ENCODE peak calls at places on chromosome 13, in seven cellular contexts. Q, P, U, B, V, M and L are unnamed samples.

GRCh38 chr13:35891973-35892441 is 239.2 kb downstream of the DCLK1 start:
- DNase-seq in Q (no peak), U (no peak), M (no peak), P (no peak), B (no peak), V (no peak), L (no peak)

GRCh38 chr13:105334211-105334610 is 1201.3 kb downstream of the EFNB2 start:
- DNase-seq in B (no peak), P (no peak), U (no peak), V (no peak), Q (no peak), M (no peak), L (no peak)

GRCh38 chr13:64423467-64423866 is 2806.7 kb downstream of the PCDH9 start:
- DNase-seq in M (no peak), Q (no peak), B (no peak), U (no peak), P (no peak), V (no peak), L (no peak)

GRCh38 chr13:39189778-39190177 is 151.5 kb downstream of the NHLRC3 start:
- DNase-seq in V (no peak), U (peak), P (no peak), M (no peak), Q (no peak), B (no peak), L (no peak)

GRCh38 chr13:103895835-103896520 is 829.8 kb upstream of the SLC10A2 start:
- DNase-seq in U (no peak), Q (no peak), V (no peak), P (no peak), M (no peak), B (no peak), L (no peak)

GRCh38 chr13:24605923-24606372 is 74.3 kb upstream of the ATP12A start:
- DNase-seq in V (peak), Q (no peak), U (peak), B (no peak), M (no peak), P (no peak), L (no peak)

GRCh38 chr13:112170823-112171569 is 104.0 kb downstream of the SOX1 start:
- DNase-seq in B (no peak), V (no peak), Q (no peak), U (no peak), M (no peak), P (no peak), L (no peak)

GRCh38 chr13:51681037-51681678 is 96.9 kb downstream of the WDFY2 start:
- DNase-seq in B (no peak), P (no peak), U (no peak), V (no peak), M (no peak), Q (no peak), L (no peak)

GRCh38 chr13:31638577-31638976 is 100.7 kb upstream of the RXFP2 start:
- DNase-seq in U (no peak), M (no peak), B (no peak), P (no peak), Q (no peak), V (no peak), L (no peak)

GRCh38 chr13:64928704-64929499 is 2301.2 kb downstream of the PCDH9 start:
- DNase-seq in P (no peak), B (no peak), V (no peak), Q (no peak), M (no peak), U (peak), L (no peak)

GRCh38 chr13:20182231-20182846 is 10.4 kb downstream of the GJB2 start:
- DNase-seq in V (peak), B (no peak), P (no peak), U (peak), Q (peak), M (no peak), L (no peak)

GRCh38 chr13:44307255-44307654 is 66.4 kb upstream of the SERP2 start:
- DNase-seq in Q (no peak), M (no peak), U (no peak), V (no peak), B (no peak), P (no peak), L (no peak)

GRCh38 chr13:78758549-78758948 is 99.6 kb upstream of the OBI1 start:
- DNase-seq in U (peak), Q (no peak), B (no peak), V (no peak), P (no peak), M (no peak), L (no peak)

GRCh38 chr13:67267136-67267535 is 37.0 kb upstream of the PCDH9 start:
- DNase-seq in B (no peak), M (no peak), P (no peak), U (no peak), V (no peak), Q (no peak), L (no peak)

GRCh38 chr13:111897846-111898215 is 169.1 kb upstream of the SOX1 start:
- DNase-seq in U (no peak), V (no peak), M (no peak), Q (no peak), B (no peak), P (no peak), L (no peak)

GRCh38 chr13:75153834-75154233 is 328.1 kb downstream of the TBC1D4 start:
- DNase-seq in P (no peak), M (no peak), B (no peak), U (no peak), V (no peak), Q (no peak), L (no peak)

GRCh38 chr13:25310891-25311290 is 9.5 kb downstream of the NUP58 start:
- DNase-seq in V (no peak), Q (no peak), M (no peak), P (no peak), U (no peak), B (no peak), L (no peak)

GRCh38 chr13:100673831-100674362 is 698 bp downstream of the TMTC4 start:
- DNase-seq in P (no peak), M (no peak), Q (peak), B (no peak), U (peak), V (peak), L (peak)

GRCh38 chr13:100491164-100491847 is 97.3 kb downstream of the GGACT start:
- DNase-seq in V (no peak), P (no peak), M (no peak), Q (no peak), B (no peak), U (no peak), L (no peak)

GRCh38 chr13:102291587-102292218 is 110.1 kb downstream of the FGF14 start:
- DNase-seq in M (no peak), V (no peak), P (no peak), U (peak), B (no peak), Q (no peak), L (no peak)

GRCh38 chr13:102295316-102296048 is 106.4 kb downstream of the FGF14 start:
- DNase-seq in Q (no peak), U (no peak), M (no peak), B (no peak), P (no peak), V (no peak), L (no peak)

GRCh38 chr13:102289606-102290005 is 112.2 kb downstream of the FGF14 start:
- DNase-seq in U (no peak), P (no peak), M (no peak), V (no peak), B (no peak), Q (no peak), L (no peak)

GRCh38 chr13:102294407-102295018 is 107.3 kb downstream of the FGF14 start:
- DNase-seq in B (no peak), V (no peak), U (no peak), M (no peak), P (no peak), Q (no peak), L (no peak)

GRCh38 chr13:102293723-102294122 is 108.1 kb downstream of the FGF14 start:
- DNase-seq in P (no peak), B (no peak), V (no peak), Q (no peak), U (no peak), M (no peak), L (no peak)
- H3K27ac ChIP-seq in P (peak), B (no peak), V (no peak), Q (no peak), U (no peak), M (no peak), L (no peak)

GRCh38 chr13:98474292-98474691 is 102.6 kb downstream of the STK24 start:
- DNase-seq in P (no peak), B (no peak), V (no peak), Q (no peak), M (no peak), U (no peak), L (no peak)

GRCh38 chr13:98474761-98475160 is 102.1 kb downstream of the STK24 start:
- DNase-seq in Q (no peak), U (no peak), M (no peak), P (no peak), B (no peak), V (no peak), L (no peak)

GRCh38 chr13:98476538-98476966 is 100.4 kb downstream of the STK24 start:
- DNase-seq in B (no peak), V (peak), Q (peak), P (no peak), U (peak), M (no peak), L (no peak)

GRCh38 chr13:98476106-98476505 is 100.8 kb downstream of the STK24 start:
- DNase-seq in V (no peak), Q (no peak), B (no peak), U (peak), P (no peak), M (no peak), L (no peak)

DNA sequence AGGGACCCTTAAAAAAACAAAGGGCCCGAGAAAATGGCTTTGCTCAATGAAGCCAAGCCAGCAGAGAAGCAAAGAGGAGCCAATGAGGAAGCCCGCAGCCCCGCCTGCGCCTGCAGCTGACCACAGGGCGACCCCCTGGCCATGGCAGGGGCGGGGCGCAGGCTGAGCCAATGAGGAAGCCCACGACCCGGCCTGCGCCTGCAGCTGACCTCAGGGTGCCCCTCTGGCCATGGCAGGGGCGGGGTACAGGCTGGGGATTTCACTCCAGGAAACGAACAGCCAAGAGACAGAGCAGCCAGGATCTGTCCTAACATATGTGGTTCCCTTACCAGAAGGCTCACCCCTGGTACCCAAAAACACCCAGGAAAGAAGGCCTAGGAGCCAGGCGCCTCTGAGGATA is 101.4 kb downstream of the STK24 start:
- DNase-seq in M (no peak), Q (no peak), P (no peak), U (peak), B (no peak), V (no peak), L (no peak)
- H3K27ac ChIP-seq in M (peak), Q (peak), P (no peak), U (no peak), B (no peak), V (no peak), L (no peak)

DNA sequence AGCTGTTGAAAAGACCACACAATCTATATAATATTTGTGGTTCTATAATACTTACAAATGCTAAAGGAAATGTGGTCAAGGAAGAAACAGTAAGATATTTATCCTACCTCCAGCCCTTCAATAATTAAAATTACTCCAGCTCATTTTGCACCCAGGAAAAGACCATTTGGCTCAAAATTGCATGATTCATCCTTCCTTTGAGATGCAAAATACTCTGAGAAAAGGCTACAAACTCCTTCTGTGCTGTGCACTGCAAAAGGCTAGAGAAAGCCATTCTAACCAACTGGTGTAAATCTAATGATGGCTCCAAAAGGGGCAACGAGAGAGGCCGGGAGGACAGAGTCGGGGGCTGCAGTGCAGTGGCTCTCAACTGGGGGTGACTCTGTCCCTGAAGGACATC is 32.7 kb downstream of the SLC7A1 start:
- DNase-seq in P (no peak), U (no peak), Q (no peak), B (no peak), V (no peak), M (no peak), L (no peak)
- H3K27ac ChIP-seq in P (no peak), U (no peak), Q (no peak), B (no peak), V (no peak), M (peak), L (peak)

GRCh38 chr13:50280538-50280937 is 265.3 kb downstream of the KCNRG start:
- DNase-seq in M (no peak), B (no peak), V (no peak), U (no peak), Q (no peak), P (no peak), L (no peak)
- H3K27ac ChIP-seq in M (no peak), B (no peak), V (no peak), U (no peak), Q (no peak), P (no peak), L (no peak)

GRCh38 chr13:109436841-109437240 is 349.5 kb downstream of the IRS2 start:
- DNase-seq in V (no peak), B (no peak), M (no peak), P (no peak), Q (no peak), U (no peak), L (no peak)
- H3K27ac ChIP-seq in V (no peak), B (no peak), M (no peak), P (no peak), Q (no peak), U (no peak), L (no peak)

GRCh38 chr13:113447596-113447995 is 5.7 kb downstream of the ADPRHL1 start:
- DNase-seq in Q (no peak), B (no peak), P (no peak), V (no peak), U (no peak), M (no peak), L (no peak)
- H3K27ac ChIP-seq in Q (no peak), B (no peak), P (no peak), V (no peak), U (no peak), M (no peak), L (no peak)

GRCh38 chr13:28707629-28708427 is 10.9 kb downstream of the SLC46A3 start:
- DNase-seq in B (no peak), Q (no peak), V (no peak), P (no peak), U (no peak), M (no peak), L (peak)
- H3K27ac ChIP-seq in B (no peak), Q (no peak), V (no peak), P (no peak), U (no peak), M (no peak), L (peak)

GRCh38 chr13:80362488-80362887 is 21.6 kb upstream of the SPRY2 start:
- DNase-seq in M (no peak), Q (no peak), V (no peak), B (no peak), U (no peak), P (no peak), L (no peak)
- H3K27ac ChIP-seq in M (no peak), Q (no peak), V (no peak), B (no peak), U (peak), P (no peak), L (no peak)